ENCODE peak calls at places on chromosomes 2 and 18, in five cellular contexts. W, B, U, X and H are unnamed samples.

GRCh38 chr2:30656079-30656478 is 151.2 kb downstream of the CAPN13 start:
- DNase-seq in W (no peak), B (peak), U (peak), X (no peak), H (no peak)

GRCh38 chr2:220779918-220780317 is 792.2 kb downstream of the EPHA4 start:
- DNase-seq in W (no peak), B (peak), U (peak), X (no peak), H (peak)

GRCh38 chr2:130245976-130246375 is 47.7 kb upstream of the TUBA3E start:
- DNase-seq in W (no peak), B (no peak), U (no peak), X (no peak), H (no peak)

GRCh38 chr2:10909050-10909995 is 2.4 kb upstream of the KCNF1 start:
- DNase-seq in W (no peak), B (no peak), U (no peak), X (no peak), H (no peak)

GRCh38 chr2:215367647-215368492 is 56.0 kb downstream of the ATIC start:
- DNase-seq in W (no peak), B (peak), U (no peak), X (no peak), H (no peak)

GRCh38 chr2:77797088-77797487 is 274.9 kb upstream of the LRRTM4 start:
- DNase-seq in W (no peak), B (no peak), U (no peak), X (no peak), H (no peak)

GRCh38 chr2:50135841-50136240 is 896.1 kb downstream of the NRXN1 start:
- DNase-seq in W (no peak), B (no peak), U (no peak), X (no peak), H (no peak)

GRCh38 chr2:182366625-182367024 is 60.2 kb downstream of the PDE1A start:
- DNase-seq in W (peak), B (no peak), U (peak), X (no peak), H (no peak)

DNA sequence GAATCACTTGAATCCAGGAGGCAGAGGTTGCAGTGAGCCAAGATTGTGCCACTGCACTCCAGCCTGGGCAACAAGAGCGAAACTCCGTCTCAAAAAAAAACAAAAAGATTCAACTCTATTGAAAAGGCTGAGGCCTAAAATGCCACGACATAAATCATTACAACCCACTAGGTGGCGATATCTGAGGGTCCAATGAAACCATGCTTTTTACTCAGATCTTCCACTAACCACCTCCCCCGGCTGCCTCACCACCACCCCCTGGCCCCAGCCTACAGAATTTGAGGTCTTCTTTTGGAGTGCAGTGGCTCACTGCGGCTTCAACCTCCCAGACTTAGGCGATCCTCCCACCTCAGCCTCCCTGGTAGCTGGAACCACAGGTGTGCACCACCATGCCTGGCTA is 57.5 kb downstream of the AP1S3 start:
- DNase-seq in W (no peak), B (peak), U (no peak), X (no peak), H (peak)
- TF ChIP-seq CTCF in W (no peak), B (peak), U (peak), X (peak), H (no peak)

GRCh38 chr18:45213040-45213333 is 402.3 kb upstream of the SLC14A2 start:
- DNase-seq in W (no peak), B (no peak), U (no peak), X (no peak), H (no peak)
- TF ChIP-seq CTCF in W (no peak), B (peak), U (no peak), X (no peak), H (peak)

DNA sequence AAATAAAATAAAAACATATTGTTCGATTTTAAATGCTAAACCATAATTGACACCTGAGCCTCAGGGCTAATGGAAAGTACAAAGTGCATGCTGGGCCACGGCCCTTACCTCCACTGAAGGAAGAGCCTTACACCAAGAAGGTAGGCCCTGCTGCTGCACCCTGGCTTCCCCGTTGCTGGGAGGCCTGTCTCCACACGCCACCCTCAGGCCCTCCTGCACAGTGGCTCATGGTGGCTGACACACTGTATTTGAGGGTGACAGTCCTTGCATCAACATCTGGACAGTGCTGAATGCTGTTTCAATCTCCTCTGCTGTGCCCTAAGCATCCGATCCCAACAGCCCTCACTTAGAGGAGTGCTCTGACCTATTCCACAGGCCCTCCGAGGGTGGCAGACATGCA is 39.3 kb upstream of the EDAR start:
- DNase-seq in W (no peak), B (no peak), U (no peak), X (no peak), H (no peak)
- TF ChIP-seq CTCF in W (no peak), B (no peak), U (no peak), X (no peak), H (no peak)

DNA sequence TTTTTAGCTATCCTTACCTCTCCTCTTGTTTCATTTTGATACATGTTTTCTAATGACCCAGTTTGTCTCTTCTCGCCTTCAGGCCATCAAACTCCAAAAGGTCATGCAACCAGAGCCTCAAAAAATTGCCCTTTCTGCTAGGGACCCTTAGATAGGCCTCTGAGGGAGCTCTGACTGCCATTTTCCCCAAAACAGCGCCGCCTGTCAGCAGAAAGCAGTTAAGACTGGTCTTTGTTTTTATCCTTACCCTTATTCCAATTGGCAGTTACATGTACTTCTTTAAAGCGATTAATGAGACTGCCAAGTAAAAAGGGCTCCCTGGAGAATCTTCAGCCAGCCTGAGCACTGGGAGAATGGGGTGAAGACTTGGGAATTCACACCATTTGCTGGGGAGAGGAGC is 55.1 kb upstream of the RIT2 start:
- DNase-seq in W (no peak), B (no peak), U (no peak), X (no peak), H (no peak)
- TF ChIP-seq CTCF in W (no peak), B (no peak), U (no peak), X (no peak), H (no peak)

DNA sequence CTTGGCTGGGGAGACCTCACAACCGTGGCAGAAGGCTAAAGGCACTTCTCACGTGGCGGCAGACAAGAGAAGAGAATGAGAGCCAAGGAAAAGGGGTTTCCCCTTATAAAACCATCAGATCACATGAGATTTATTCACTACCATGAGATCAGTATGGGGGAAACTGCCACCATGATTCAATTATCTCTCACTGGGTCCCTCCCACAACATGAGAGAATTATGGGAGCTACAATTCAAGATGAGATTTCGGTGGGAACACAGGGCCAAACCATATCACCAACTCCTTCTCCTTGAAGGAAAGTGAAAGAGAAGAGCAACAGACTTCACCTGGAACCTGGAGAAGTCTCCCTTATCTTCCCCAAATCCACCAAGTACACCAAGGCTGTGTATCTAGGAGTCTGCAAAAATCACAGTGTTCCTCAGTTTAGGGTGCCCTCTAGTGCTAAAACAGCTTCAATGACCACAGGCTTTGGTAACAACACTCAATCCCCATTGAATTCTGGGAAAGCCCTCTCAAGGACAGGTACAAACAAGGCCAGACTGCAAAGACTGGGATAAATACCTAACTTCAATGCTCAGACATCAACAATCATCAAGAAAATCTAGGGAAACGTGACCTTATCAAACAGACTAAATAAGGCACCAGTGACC is 148.8 kb upstream of the SRD5A2 start:
- DNase-seq in W (no peak), B (peak), U (peak), X (no peak), H (peak)
- TF ChIP-seq CTCF in W (no peak), B (peak), U (peak), X (peak), H (peak)

GRCh38 chr2:9110893-9111569 is 95.6 kb upstream of the ASAP2 start:
- DNase-seq in W (no peak), B (no peak), U (no peak), X (no peak), H (no peak)
- TF ChIP-seq CTCF in W (no peak), B (peak), U (peak), X (no peak), H (no peak)

GRCh38 chr2:173028141-173028540 is 47.5 kb upstream of the MAP3K20 start:
- DNase-seq in W (no peak), B (no peak), U (no peak), X (no peak), H (no peak)

GRCh38 chr2:173023718-173024117 is 51.9 kb upstream of the MAP3K20 start:
- DNase-seq in W (no peak), B (no peak), U (no peak), X (no peak), H (no peak)

GRCh38 chr2:173030541-173031485 is 44.8 kb upstream of the MAP3K20 start:
- DNase-seq in W (no peak), B (no peak), U (no peak), X (no peak), H (peak)

GRCh38 chr2:173028671-173029070 is 47.0 kb upstream of the MAP3K20 start:
- DNase-seq in W (no peak), B (no peak), U (peak), X (no peak), H (no peak)

DNA sequence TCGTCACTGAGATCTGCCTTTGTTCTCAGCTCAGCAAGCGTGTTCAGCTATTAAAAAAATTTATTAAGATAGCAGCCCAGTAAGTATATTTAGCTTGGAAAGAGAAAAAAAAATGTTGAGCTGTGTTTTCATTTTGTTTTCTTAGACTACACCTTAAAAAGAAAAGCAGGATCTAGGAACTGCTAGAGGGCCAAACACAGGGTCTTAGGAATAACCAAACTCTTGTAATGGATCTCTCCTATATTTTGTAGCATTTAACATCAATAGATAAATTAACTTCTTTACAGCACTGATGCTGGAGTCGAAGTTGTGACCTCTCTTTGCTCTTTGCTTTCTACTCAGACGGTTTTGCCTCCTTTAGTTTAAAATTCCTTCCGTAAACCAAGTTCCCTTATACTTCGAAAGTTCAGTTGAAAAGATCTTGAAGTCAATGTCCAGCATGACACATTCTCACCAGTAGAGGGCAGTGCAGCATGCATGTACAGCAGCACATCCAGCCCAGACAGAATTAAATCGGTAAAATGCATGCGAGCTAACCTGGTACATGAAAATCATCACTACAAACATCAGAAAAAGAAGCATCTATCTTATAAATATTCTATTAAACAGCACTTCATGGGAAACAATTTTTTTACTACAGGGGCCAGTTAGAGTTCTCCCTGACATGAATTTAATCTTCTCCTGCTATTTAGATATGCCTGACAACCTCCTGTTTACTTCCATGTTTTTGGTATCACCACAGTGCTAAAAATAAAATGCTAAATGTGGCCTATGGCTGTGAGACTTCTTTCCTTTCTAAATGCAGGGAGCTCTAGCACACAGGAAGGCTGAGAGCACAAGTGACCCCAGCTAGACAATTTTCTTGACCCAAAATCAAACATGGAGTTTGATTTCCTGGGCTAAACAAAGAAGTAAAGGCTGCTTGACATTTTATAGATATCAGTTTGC is 48.2 kb upstream of the MAP3K20 start:
- DNase-seq in W (peak), B (peak), U (peak), X (no peak), H (peak)
- TF ChIP-seq CTCF in W (peak), B (peak), U (peak), X (peak), H (peak)

GRCh38 chr18:21509062-21509461 is 91.4 kb downstream of the ESCO1 start:
- DNase-seq in W (no peak), B (no peak), U (no peak), X (no peak), H (no peak)
- TF ChIP-seq CTCF in W (peak), B (peak), U (peak), X (no peak), H (no peak)

GRCh38 chr18:32470136-32470712 is 458 bp downstream of the GAREM1 start:
- DNase-seq in W (peak), B (no peak), U (peak), X (peak), H (peak)

GRCh38 chr18:32470713-32471633 is at the start of gene GAREM1:
- DNase-seq in W (peak), B (peak), U (peak), X (peak), H (peak)

GRCh38 chr18:32468147-32468845 is 2.4 kb downstream of the GAREM1 start:
- DNase-seq in W (no peak), B (no peak), U (no peak), X (no peak), H (no peak)

GRCh38 chr18:32469691-32470131 is 971 bp downstream of the GAREM1 start:
- DNase-seq in W (no peak), B (no peak), U (peak), X (no peak), H (peak)

DNA sequence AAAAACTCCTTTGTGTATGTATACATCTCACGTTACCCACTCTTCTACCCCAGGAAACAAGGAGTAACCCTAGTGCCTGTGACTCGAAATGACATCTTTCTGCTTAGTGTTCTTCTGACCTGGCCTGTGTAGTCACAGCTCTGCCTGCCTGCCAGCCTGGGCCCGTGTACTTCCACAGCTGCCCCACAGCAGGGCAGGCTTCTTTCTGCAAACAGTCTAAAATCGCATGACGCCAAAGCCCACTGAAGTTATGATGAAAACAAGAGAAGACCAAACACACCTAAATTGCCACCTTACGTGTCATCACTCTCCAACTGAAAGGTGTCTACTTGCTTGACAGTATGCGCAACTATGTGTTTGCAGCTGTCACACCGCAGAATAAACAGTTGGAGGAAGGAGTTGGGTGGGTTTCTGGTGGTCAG is 1.5 kb downstream of the GAREM1 start:
- DNase-seq in W (peak), B (peak), U (no peak), X (peak), H (no peak)
- TF ChIP-seq CTCF in W (peak), B (peak), U (no peak), X (peak), H (peak)